ENCODE peak calls at places on chromosomes 1 and 21, in eight cellular contexts. Y, C, D, W, K, M, Z and I are unnamed samples.

GRCh38 chr1:109636201-109636952 is 16.7 kb downstream of the AMPD2 start:
- DNase-seq in Z (no peak), W (no peak), M (no peak), K (no peak), Y (no peak), D (no peak), C (no peak), I (no peak)

GRCh38 chr1:223832637-223832943 is 13.2 kb downstream of the TP53BP2 start:
- DNase-seq in C (no peak), M (no peak), Y (no peak), W (no peak), D (no peak), K (no peak), Z (no peak), I (no peak)

GRCh38 chr1:198667186-198667585 is 28.3 kb downstream of the PTPRC start:
- DNase-seq in W (no peak), Y (no peak), K (no peak), Z (no peak), D (no peak), C (no peak), M (no peak), I (no peak)

GRCh38 chr21:15494481-15494880 is 235.3 kb upstream of the USP25 start:
- DNase-seq in D (no peak), Y (no peak), M (no peak), Z (no peak), W (no peak), K (no peak), C (no peak), I (no peak)

GRCh38 chr1:84690397-84691138 is at the start of gene SSX2IP:
- DNase-seq in Z (peak; percentile 99), K (peak; percentile 65), D (peak; percentile 99), Y (peak; percentile 99), M (peak; percentile 96), W (peak; percentile 99), C (peak; percentile 98), I (peak; percentile 97)

GRCh38 chr1:179365342-179366092 is at the start of gene AXDND1:
- DNase-seq in M (peak; percentile 57), D (peak; percentile 86), Z (peak; percentile 84), Y (peak; percentile 93), C (peak; percentile 88), K (peak; percentile 70), W (peak; percentile 95), I (peak; percentile 91)

GRCh38 chr1:193179094-193179493 is 7.3 kb downstream of the B3GALT2 start:
- DNase-seq in Y (no peak), M (no peak), C (no peak), D (no peak), Z (no peak), K (no peak), W (no peak), I (no peak)

GRCh38 chr1:46580140-46580903 is 23.7 kb downstream of the MKNK1 start:
- DNase-seq in K (no peak), Z (no peak), D (no peak), M (no peak), Y (no peak), C (no peak), W (no peak), I (no peak)

GRCh38 chr21:46222436-46223116 is 6.0 kb downstream of the LSS start:
- DNase-seq in D (no peak), M (no peak), Y (no peak), K (no peak), W (no peak), C (no peak), Z (no peak), I (no peak)

GRCh38 chr21:41767606-41768370 is 936 bp upstream of the RIPK4 start:
- DNase-seq in Z (no peak), C (peak; percentile 77), K (no peak), M (no peak), W (no peak), D (no peak), Y (no peak), I (no peak)

GRCh38 chr1:39275836-39276507 is 71.5 kb downstream of the MACF1 start:
- DNase-seq in C (no peak), K (no peak), Z (no peak), Y (no peak), W (no peak), M (no peak), D (no peak), I (no peak)

DNA sequence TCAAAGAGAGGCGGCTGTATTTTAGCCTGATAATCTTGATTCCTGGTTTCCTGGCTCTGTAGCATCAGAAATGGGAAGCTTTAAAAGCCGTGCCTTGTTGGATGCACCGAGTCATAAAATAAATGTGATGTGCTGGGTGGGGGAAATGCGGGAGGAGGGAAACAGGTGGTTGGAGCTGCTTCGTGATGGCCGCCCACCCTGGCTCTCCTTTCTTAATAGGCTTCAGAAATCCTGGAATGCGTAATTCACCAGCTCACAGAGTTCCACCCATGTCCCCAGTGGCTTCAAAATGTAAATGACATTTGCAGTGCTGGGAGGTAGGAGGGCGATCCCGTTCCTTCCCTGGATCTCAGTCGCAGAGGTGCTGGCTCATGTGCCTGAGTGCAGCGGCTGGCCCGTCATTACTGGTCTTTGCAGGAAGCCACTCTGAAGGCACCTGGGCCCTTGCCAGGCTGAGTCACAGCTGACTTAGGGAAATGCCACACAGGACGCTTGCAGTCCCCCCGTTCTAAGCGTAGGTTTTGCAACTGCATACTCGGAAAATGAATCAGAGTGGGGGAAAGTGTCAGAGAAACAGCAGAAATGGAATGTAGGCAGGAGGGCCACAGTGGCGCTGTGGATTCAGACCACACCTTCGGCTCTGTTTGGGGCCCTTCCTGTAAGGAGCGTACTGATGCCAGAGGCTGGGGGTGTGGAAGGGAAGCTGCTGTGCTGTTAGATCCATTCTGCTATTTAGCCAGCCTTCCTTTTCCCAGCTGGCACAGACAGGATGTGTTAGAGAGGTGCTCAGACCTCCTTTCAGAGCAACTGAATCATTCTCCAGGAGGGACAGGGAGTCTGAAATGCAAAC is 37.6 kb downstream of the GALNT2 start:
- DNase-seq in M (peak; percentile 94), W (peak; percentile 97), K (peak; percentile 69), Z (peak; percentile 92), Y (peak; percentile 93), D (peak; percentile 90), C (peak; percentile 45), I (peak; percentile 88)
- TF ChIP-seq CTCF in M (no peak), W (no peak), K (no peak), Z (peak; percentile 14), Y (no peak), D (no peak), C (no peak), I (no peak)

DNA sequence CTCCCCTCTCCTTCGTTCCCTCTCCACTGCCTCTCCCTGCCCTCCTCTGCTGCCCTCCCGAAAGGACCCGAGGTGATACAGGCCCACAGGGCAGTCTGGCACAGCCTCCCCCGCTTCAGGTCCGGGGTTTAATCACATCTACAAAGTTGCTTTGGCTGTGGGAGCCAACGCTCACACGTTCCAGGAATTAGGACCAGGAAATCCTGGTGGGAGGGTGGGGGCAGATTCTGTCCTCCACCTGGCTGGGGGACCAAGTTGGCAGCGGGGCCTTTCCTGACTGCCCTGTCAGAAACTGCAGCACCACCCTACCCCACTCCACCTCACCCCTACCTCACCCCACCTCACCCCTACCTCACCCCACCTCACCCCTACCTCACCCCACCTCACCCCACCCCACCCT is 95.1 kb downstream of the WDR4 start:
- DNase-seq in C (no peak), W (no peak), K (no peak), D (no peak), Y (peak; percentile 35), M (no peak), Z (no peak), I (no peak)
- H3K4me3 ChIP-seq in C (peak overlapping the region; percentile 39), W (peak overlapping the region; percentile 4), K (no peak overlapping the region), D (peak overlapping the region; percentile 16), Y (no peak overlapping the region), M (no peak overlapping the region), Z (peak overlapping the region; percentile 39), I (no peak overlapping the region)

DNA sequence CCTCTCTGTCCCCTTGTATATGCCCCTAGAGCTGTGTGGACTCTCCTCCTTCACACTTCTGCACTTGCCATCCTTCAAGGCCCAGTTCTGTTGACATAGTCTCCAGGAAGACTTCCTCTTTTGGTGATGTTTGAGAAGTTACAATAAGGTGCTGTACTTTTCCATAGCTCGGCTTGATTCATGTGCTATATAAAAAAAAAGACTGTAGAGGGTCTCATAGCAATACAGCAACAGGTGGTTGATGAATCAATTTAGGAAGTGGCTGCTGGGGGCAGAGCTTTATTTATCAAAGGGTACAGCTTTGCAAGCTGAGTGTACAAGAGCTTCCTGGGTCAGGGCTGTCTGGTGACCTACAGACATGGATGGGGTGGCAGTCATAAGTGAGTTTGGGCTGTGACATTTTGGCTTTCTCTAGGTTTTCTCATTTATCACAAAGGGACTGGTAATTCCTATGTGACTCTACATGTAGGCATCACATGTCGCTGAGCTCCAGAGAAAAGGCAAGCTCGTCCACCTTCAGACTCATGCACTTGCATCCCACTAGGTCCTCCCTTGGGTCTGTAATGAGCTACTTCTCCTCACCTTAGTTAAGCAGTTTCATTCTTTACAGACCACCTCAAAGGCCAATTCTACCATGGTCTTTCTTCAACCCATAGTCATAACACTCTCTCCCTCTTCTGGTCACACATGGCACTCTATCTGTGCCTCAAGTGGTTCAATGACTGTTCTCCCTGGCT is 102.5 kb downstream of the RUNX1 start:
- DNase-seq in Z (no peak), Y (no peak), W (no peak), C (no peak), K (no peak), D (no peak), M (no peak), I (no peak)
- TF ChIP-seq CTCF in Z (no peak), Y (no peak), W (no peak), C (peak; percentile 24), K (no peak), D (no peak), M (no peak), I (no peak)

GRCh38 chr1:29901618-29902017 is 665.3 kb downstream of the PTPRU start:
- DNase-seq in W (no peak), Z (no peak), C (peak; percentile 61), M (no peak), Y (no peak), D (no peak), K (no peak), I (no peak)

GRCh38 chr1:29903767-29904166 is 667.4 kb downstream of the PTPRU start:
- DNase-seq in K (no peak), C (no peak), M (no peak), Y (no peak), W (no peak), D (no peak), Z (no peak), I (no peak)

GRCh38 chr1:29896791-29897725 is 660.7 kb downstream of the PTPRU start:
- DNase-seq in K (no peak), C (no peak), Y (no peak), D (no peak), Z (no peak), M (no peak), W (no peak), I (no peak)

GRCh38 chr1:29900727-29901126 is 664.4 kb downstream of the PTPRU start:
- DNase-seq in K (no peak), C (no peak), D (peak; percentile 25), Z (peak; percentile 37), M (no peak), W (no peak), Y (no peak), I (no peak)

DNA sequence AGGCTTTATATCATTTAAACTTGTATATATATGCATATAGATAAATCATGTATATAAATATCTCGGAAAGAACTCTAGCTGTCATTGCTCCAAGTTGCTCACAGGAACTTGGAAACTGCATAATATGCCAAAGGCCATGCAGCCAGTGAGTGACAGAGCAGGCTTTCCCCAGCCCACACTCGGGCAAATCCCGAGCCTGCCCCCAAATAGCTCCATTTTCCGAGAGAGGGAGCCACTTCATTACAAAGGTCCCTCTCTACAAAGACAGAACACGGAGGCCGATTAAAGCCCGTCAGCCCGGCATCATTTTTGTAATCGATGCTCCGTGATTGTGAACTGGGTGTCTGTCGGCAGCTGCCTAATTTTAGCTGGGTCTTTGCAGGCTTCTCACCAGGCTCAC is 663.8 kb downstream of the PTPRU start:
- DNase-seq in C (no peak), K (no peak), Y (no peak), D (no peak), M (no peak), W (no peak), Z (no peak), I (no peak)
- H3K4me3 ChIP-seq in C (no peak overlapping the region), K (no peak overlapping the region), Y (no peak overlapping the region), D (peak overlapping the region; percentile 15), M (no peak overlapping the region), W (no peak overlapping the region), Z (peak overlapping the region; percentile 32), I (no peak overlapping the region)